ENCODE peak calls at places on chromosomes 16 and 17, in eight cellular contexts. R is progenitor cell of endocrine pancreas, K is activated T-cell treated with anti-CD3 and anti-CD28 coated beads for 48 hours, T is neural progenitor cell, U is AG20443, A is substantia nigra, D is kidney tubule cell, L is NB4. G is an unnamed sample.

GRCh38 chr17:71412803-71413202 is 708.0 kb upstream of the SOX9 start:
- DNase-seq in K (no peak), D (peak), T (no peak), A (no peak), L (no peak), U (peak), R (no peak), G (peak)

GRCh38 chr17:63974594-63975192 is 2.0 kb upstream of the SCN4A start:
- DNase-seq in U (peak), K (no peak), T (no peak), R (no peak), L (peak), A (no peak), D (peak), G (no peak)

GRCh38 chr16:57985204-57986121 is 14.5 kb upstream of the CNGB1 start:
- DNase-seq in D (no peak), U (no peak), L (no peak), R (no peak), K (no peak), T (peak), A (no peak), G (no peak)

GRCh38 chr16:68452176-68452575 is 3.9 kb upstream of the SMPD3 start:
- DNase-seq in L (no peak), R (no peak), K (no peak), A (no peak), D (no peak), U (peak), T (no peak), G (no peak)

GRCh38 chr16:25148568-25149215 is 37.1 kb downstream of the LCMT1 start:
- DNase-seq in L (no peak), K (no peak), R (no peak), D (no peak), A (no peak), T (peak), U (no peak), G (no peak)

GRCh38 chr16:80174416-80174815 is 366.4 kb upstream of the DYNLRB2 start:
- DNase-seq in A (no peak), L (no peak), U (peak), R (no peak), D (peak), T (no peak), K (no peak), G (no peak)

GRCh38 chr16:30778549-30779244 is 8.3 kb downstream of the ZNF629 start:
- DNase-seq in A (no peak), D (no peak), U (no peak), K (no peak), R (no peak), L (peak), T (peak), G (no peak)

GRCh38 chr16:23959069-23959800 is 123.5 kb downstream of the PRKCB start:
- DNase-seq in R (no peak), L (peak), T (no peak), U (no peak), D (no peak), K (no peak), A (no peak), G (no peak)

GRCh38 chr16:87958632-87959031 is 7.4 kb downstream of the BANP start:
- DNase-seq in R (no peak), U (no peak), D (no peak), T (no peak), A (no peak), L (no peak), K (no peak), G (no peak)

GRCh38 chr16:20611350-20611902 is 35.3 kb upstream of the ACSM2B start:
- DNase-seq in A (peak), T (no peak), K (no peak), U (no peak), L (no peak), D (no peak), R (no peak), G (no peak)

GRCh38 chr16:4370570-4371480 is 823 bp upstream of the VASN start:
- DNase-seq in L (no peak), K (no peak), A (peak), R (no peak), D (peak), T (no peak), U (peak), G (no peak)

GRCh38 chr16:12455287-12455798 is 348.3 kb downstream of the CPPED1 start:
- DNase-seq in R (peak), U (peak), K (peak), A (peak), L (peak), T (peak), D (peak), G (peak)

GRCh38 chr16:56534847-56535383 is 15.1 kb upstream of the BBS2 start:
- DNase-seq in D (no peak), R (no peak), A (no peak), T (no peak), L (no peak), U (no peak), K (no peak), G (no peak)

GRCh38 chr17:82297280-82297803 is 20.1 kb downstream of the CD7 start:
- DNase-seq in T (no peak), D (peak), L (peak), A (no peak), U (peak), K (peak), R (no peak), G (peak)

GRCh38 chr16:19114359-19115147 is 789 bp downstream of the ITPRIPL2 start:
- DNase-seq in T (peak), L (no peak), A (no peak), D (peak), R (peak), U (peak), K (no peak), G (no peak)

GRCh38 chr17:16131593-16131992 is 83.7 kb downstream of the NCOR1 start:
- DNase-seq in U (no peak), R (no peak), T (no peak), A (no peak), K (no peak), L (no peak), D (no peak), G (no peak)

GRCh38 chr16:10941127-10941933 is 938 bp downstream of the DEXI start:
- DNase-seq in D (peak), A (no peak), L (no peak), U (no peak), R (no peak), K (no peak), T (peak), G (peak)

GRCh38 chr17:38918129-38918913 is 7.1 kb upstream of the LASP1NB start:
- DNase-seq in L (no peak), A (no peak), K (no peak), R (no peak), D (no peak), T (peak), U (no peak), G (no peak)

GRCh38 chr16:86891121-86891520 is 312.8 kb downstream of the FOXL1 start:
- DNase-seq in U (no peak), D (no peak), A (no peak), L (no peak), R (no peak), K (no peak), T (no peak), G (no peak)

GRCh38 chr16:53052519-53053501 is at the start of gene CHD9NB:
- DNase-seq in A (no peak), L (peak), R (no peak), K (no peak), U (peak), D (peak), T (no peak), G (no peak)

GRCh38 chr17:75645501-75645888 is 12.3 kb downstream of the SMIM5 start:
- DNase-seq in L (no peak), R (no peak), A (no peak), K (no peak), U (no peak), T (no peak), D (peak), G (no peak)

GRCh38 chr17:82301916-82302497 is 15.4 kb downstream of the CD7 start:
- DNase-seq in U (no peak), L (peak), K (peak), R (no peak), A (no peak), D (no peak), T (no peak), G (no peak)

GRCh38 chr17:67994827-67995567 is 1.3 kb downstream of the C17orf58 start:
- DNase-seq in R (no peak), T (no peak), L (peak), K (no peak), U (peak), A (no peak), D (peak), G (no peak)

GRCh38 chr17:81429353-81429774 is 34.1 kb downstream of the BAHCC1 start:
- DNase-seq in L (no peak), T (no peak), R (no peak), A (peak), D (peak), U (peak), K (no peak), G (no peak)

GRCh38 chr16:35798885-35799426 is 2339.5 kb downstream of the TP53TG3F start:
- DNase-seq in D (no peak), T (no peak), A (no peak), K (no peak), U (no peak), L (no peak), R (no peak), G (no peak)

GRCh38 chr16:81945665-81946064 is 65.6 kb downstream of the SDR42E1 start:
- DNase-seq in L (no peak), T (no peak), A (no peak), D (peak), R (no peak), K (no peak), U (peak), G (no peak)

GRCh38 chr17:44220211-44221071 is 966 bp upstream of the UBTF start:
- DNase-seq in T (peak), R (peak), L (peak), U (peak), A (peak), D (peak), K (no peak), G (peak)

GRCh38 chr16:19419691-19420060 is 2.0 kb downstream of the TMC5 start:
- DNase-seq in R (no peak), U (no peak), K (no peak), A (no peak), T (no peak), L (no peak), D (peak), G (no peak)

GRCh38 chr16:17404903-17405691 is 65.7 kb downstream of the XYLT1 start:
- DNase-seq in A (peak), R (no peak), U (peak), D (no peak), T (no peak), K (no peak), L (peak), G (no peak)

GRCh38 chr16:56960681-56961281 is 969 bp upstream of the CETP start:
- DNase-seq in T (no peak), K (no peak), R (no peak), A (no peak), D (no peak), L (no peak), U (no peak), G (no peak)

GRCh38 chr16:1014771-1015495 is 33.4 kb downstream of the SOX8 start:
- DNase-seq in L (no peak), T (peak), A (no peak), U (peak), D (no peak), R (no peak), K (no peak), G (no peak)

GRCh38 chr17:77363821-77364361 is 223.1 kb downstream of the SEC14L1 start:
- DNase-seq in D (peak), K (no peak), T (no peak), U (no peak), R (no peak), A (no peak), L (peak), G (no peak)

GRCh38 chr16:85086347-85087291 is 25.7 kb downstream of the CIBAR2 start:
- DNase-seq in R (peak), T (peak), U (peak), L (peak), K (peak), D (peak), A (peak), G (peak)

GRCh38 chr16:73356401-73357079 is 308.6 kb upstream of the ZFHX3 start:
- DNase-seq in A (no peak), K (no peak), D (no peak), R (no peak), L (no peak), U (no peak), T (peak), G (no peak)

G was measured in Karpas-422.